ENCODE peak calls at places on chromosomes 3 and 15, in six cellular contexts. G is HepG2, J is NT2/D1, I is HCT116, H is K562, Q is GM12878. W is an unnamed sample.

GRCh38 chr15:100901702-100902435 is 17.3 kb upstream of the LRRK1 start:
- DNase-seq in J (no peak), G (no peak), H (no peak), I (no peak), Q (no peak), W (no peak)

GRCh38 chr15:73994912-73995622 is 551 bp downstream of the PML start:
- DNase-seq in G (no peak), Q (no peak), J (no peak), H (peak), I (no peak), W (no peak)

GRCh38 chr15:66569461-66570137 is 3.8 kb upstream of the LCTL start:
- DNase-seq in J (no peak), H (no peak), I (no peak), G (no peak), Q (no peak), W (no peak)

GRCh38 chr3:146072824-146073223 is 88.2 kb downstream of the PLOD2 start:
- DNase-seq in Q (no peak), G (no peak), I (no peak), J (no peak), H (no peak), W (no peak)

GRCh38 chr3:12753275-12754028 is 5.6 kb downstream of the TMEM40 start:
- DNase-seq in H (no peak), J (no peak), I (peak), G (no peak), Q (no peak), W (no peak)

GRCh38 chr3:174957081-174957480 is 97.9 kb downstream of the NAALADL2 start:
- DNase-seq in I (no peak), G (no peak), J (no peak), H (no peak), Q (no peak), W (no peak)

GRCh38 chr15:101128191-101128590 is 123.7 kb downstream of the CHSY1 start:
- DNase-seq in I (no peak), G (no peak), H (no peak), Q (no peak), J (no peak), W (no peak)

GRCh38 chr3:184806567-184807271 is 5.2 kb upstream of the VPS8 start:
- DNase-seq in J (no peak), H (no peak), Q (no peak), I (no peak), G (no peak), W (no peak)

GRCh38 chr3:69787436-69788168 is 48.3 kb downstream of the MITF start:
- DNase-seq in G (no peak), Q (no peak), I (no peak), H (no peak), J (no peak), W (no peak)

GRCh38 chr15:59873873-59874272 is 130.2 kb upstream of the FOXB1 start:
- DNase-seq in I (no peak), G (no peak), J (no peak), Q (no peak), H (no peak), W (no peak)

GRCh38 chr3:153144779-153145178 is 17.2 kb upstream of the RAP2B start:
- DNase-seq in I (no peak), H (no peak), J (no peak), Q (no peak), G (no peak), W (no peak)

DNA sequence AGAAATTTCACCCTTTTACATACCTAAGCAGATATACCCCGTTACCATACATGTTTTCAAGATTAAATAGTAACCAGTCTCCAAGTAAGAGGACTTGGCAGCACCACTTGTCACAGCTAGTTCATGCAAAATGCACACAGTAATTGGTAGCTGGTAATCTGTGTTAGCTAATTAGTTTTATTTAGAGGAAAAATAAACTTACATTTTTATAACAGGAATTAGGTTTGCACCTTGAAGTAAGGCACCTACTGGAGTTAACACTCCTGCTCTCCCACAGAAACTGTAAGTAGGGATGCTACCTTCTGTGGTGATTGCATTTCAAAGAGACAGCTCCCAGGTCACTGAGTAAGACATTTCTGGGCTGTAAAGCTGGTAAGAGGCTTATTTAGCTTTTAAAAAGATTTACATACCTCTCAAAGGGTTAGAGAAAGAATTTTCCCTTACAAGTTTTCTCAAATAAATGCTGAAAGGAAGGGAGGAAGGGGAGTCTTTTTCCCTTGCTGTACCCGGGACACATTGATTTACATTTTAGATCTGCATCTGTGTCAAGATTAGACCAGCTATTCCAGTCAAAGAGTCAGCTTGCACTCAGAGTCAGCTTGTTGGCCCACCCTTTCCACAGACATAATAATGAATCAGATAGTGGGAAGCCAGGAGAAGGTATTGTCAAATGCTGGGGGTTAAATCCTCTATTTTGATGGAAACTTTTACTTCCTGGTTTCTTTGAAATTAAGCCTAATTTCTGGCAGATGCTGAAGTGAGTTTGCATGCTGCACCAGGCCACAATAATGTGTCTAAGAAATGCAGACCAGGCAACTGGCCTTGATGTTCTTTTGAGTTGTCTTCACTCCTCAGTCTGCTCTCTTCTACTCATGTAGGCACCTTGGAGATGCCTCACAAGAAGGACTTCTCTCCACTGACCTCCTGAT is 77.6 kb upstream of the CHD2 start:
- DNase-seq in J (no peak), G (no peak), H (no peak), Q (no peak), I (no peak), W (no peak)
- TF ChIP-seq ZNF274 in J (no peak), G (no peak), H (no peak), Q (no peak), I (no peak), W (no peak)

GRCh38 chr15:75725021-75725718 is 12.5 kb upstream of the CSPG4 start:
- DNase-seq in G (no peak), J (no peak), Q (no peak), H (peak), I (no peak), W (no peak)
- TF ChIP-seq ZNF274 in G (no peak), J (no peak), Q (no peak), H (no peak), I (no peak), W (no peak)

GRCh38 chr3:139906441-139906840 is 28.5 kb upstream of the CLSTN2 start:
- DNase-seq in H (no peak), J (peak), I (peak), Q (no peak), G (peak), W (no peak)
- TF ChIP-seq ZNF274 in H (no peak), J (no peak), I (no peak), Q (no peak), G (no peak), W (no peak)

GRCh38 chr3:14452676-14453367 is 50.4 kb downstream of the SLC6A6 start:
- DNase-seq in Q (no peak), J (no peak), H (no peak), I (peak), G (no peak), W (no peak)
- TF ChIP-seq ZNF274 in Q (no peak), J (no peak), H (no peak), I (no peak), G (no peak), W (no peak)

DNA sequence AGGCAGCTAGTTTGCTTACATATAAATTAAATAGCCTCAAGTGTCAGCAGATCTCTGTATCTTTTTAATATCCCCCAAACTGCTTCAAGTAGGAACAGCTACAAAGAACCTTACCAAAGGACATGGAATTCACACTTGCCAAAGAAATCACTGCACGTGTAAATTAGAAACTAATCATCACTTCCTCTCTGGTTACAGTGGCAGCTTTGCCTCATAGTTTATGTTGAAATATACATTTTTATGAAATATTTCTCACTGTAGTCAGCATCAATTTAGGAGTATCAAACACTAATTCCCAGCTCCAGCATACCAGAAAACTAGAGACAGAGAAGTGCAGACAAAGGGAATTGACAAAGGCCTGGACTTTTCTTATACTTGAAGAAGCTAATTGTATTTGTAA is 260.9 kb downstream of the TIGIT start:
- DNase-seq in H (no peak), Q (no peak), G (no peak), I (no peak), J (no peak), W (no peak)
- TF ChIP-seq ZNF274 in H (no peak), Q (no peak), G (no peak), I (no peak), J (no peak), W (no peak)

GRCh38 chr15:43238691-43239131 is 17.9 kb upstream of the EPB42 start:
- DNase-seq in I (no peak), H (no peak), Q (no peak), G (peak), J (no peak), W (no peak)

GRCh38 chr15:43239732-43240491 is 19.1 kb upstream of the EPB42 start:
- DNase-seq in Q (no peak), J (no peak), I (no peak), G (peak), H (peak), W (no peak)

GRCh38 chr15:43242616-43243015 is 21.8 kb upstream of the EPB42 start:
- DNase-seq in I (no peak), Q (no peak), G (no peak), H (no peak), J (no peak), W (no peak)

GRCh38 chr15:43243246-43243645 is 22.4 kb upstream of the EPB42 start:
- DNase-seq in Q (no peak), G (no peak), I (no peak), J (no peak), H (no peak), W (no peak)

GRCh38 chr15:43241100-43241499 is 20.3 kb upstream of the EPB42 start:
- DNase-seq in I (no peak), J (no peak), H (no peak), G (no peak), Q (no peak), W (no peak)
- TF ChIP-seq ZNF274 in I (no peak), J (no peak), H (no peak), G (no peak), Q (no peak), W (no peak)